ENCODE peak calls at places on chromosomes 6 and 20, in ten cellular contexts. Z is pancreas, R is A549, A is progenitor cell of endocrine pancreas, B is ovary, C is hepatocyte, M is uterus, W is WTC11, T is HFF-Myc, Q is PC-3. V is an unnamed sample.

GRCh38 chr6:150149146-150149545 is 6.3 kb downstream of the PPP1R14C start:
- DNase-seq in Z (no peak), R (no peak), A (no peak), B (no peak), C (no peak), M (no peak), W (no peak), T (no peak), Q (no peak), V (no peak)

GRCh38 chr20:38723982-38724602 is at the start of gene SLC32A1:
- DNase-seq in Z (no peak), R (no peak), A (no peak), B (no peak), C (peak; percentile 34), M (no peak), W (peak; percentile 54), T (no peak), Q (no peak), V (peak; percentile 48)

GRCh38 chr20:14997791-14998190 is 660.4 kb upstream of the FLRT3 start:
- DNase-seq in Z (no peak), R (no peak), A (no peak), B (no peak), C (no peak), M (no peak), W (no peak), T (peak; percentile 72), Q (peak; percentile 92), V (no peak)

GRCh38 chr6:43665376-43665775 is 20.5 kb downstream of the RSPH9 start:
- DNase-seq in Z (no peak), R (no peak), A (no peak), B (no peak), C (no peak), M (no peak), W (no peak), T (no peak), Q (peak; percentile 75), V (no peak)

GRCh38 chr20:46268131-46268611 is 40.1 kb downstream of the CDH22 start:
- DNase-seq in Z (no peak), R (no peak), A (no peak), B (no peak), C (no peak), M (peak; percentile 23), W (no peak), T (no peak), Q (no peak), V (no peak)

GRCh38 chr20:57432480-57432873 is 41.3 kb downstream of the RBM38 start:
- DNase-seq in Z (no peak), R (no peak), A (no peak), B (no peak), C (no peak), M (no peak), W (no peak), T (no peak), Q (no peak), V (no peak)

GRCh38 chr6:166768761-166769160 is 141.7 kb upstream of the RPS6KA2 start:
- DNase-seq in Z (no peak), R (no peak), A (no peak), B (no peak), C (no peak), M (no peak), W (no peak), T (no peak), Q (no peak), V (no peak)

GRCh38 chr6:169971171-169971861 is 219.9 kb downstream of the ERMARD start:
- DNase-seq in Z (peak; percentile 8), R (no peak), A (no peak), B (peak; percentile 11), C (no peak), M (no peak), W (no peak), T (no peak), Q (no peak), V (no peak)

GRCh38 chr6:7153807-7154206 is 46.0 kb downstream of the RREB1 start:
- DNase-seq in Z (no peak), R (no peak), A (no peak), B (no peak), C (no peak), M (no peak), W (no peak), T (no peak), Q (no peak), V (no peak)

GRCh38 chr20:63089051-63089907 is 82.5 kb upstream of the BHLHE23 start:
- DNase-seq in Z (no peak), R (no peak), A (no peak), B (no peak), C (no peak), M (peak; percentile 7), W (peak; percentile 28), T (no peak), Q (peak; percentile 69), V (no peak)

DNA sequence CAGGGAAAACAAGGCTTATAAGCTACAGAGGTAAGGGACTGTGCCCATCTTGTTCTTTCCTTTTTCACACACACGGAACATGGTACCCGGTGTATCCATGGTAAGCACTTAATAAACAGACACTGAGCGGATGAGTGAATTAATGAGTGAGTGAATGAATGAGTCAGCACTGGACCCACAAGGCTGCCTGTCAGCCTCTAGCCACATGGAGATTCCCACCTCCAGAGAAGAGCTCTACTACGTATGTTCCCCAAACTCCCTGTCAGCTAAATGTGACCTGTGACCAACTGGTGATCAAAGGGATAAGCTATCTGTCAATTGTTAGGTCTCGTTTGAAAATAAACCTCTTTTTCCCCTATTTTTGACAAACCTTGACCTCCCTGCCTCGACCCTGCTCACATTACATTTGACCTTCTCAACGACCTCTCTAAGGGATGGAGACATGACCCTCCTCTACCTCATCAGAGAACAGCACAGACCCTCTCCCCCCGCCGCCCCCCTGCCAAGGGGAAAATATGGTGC is 24.5 kb upstream of the TAF8 start:
- DNase-seq in Z (no peak), R (no peak), A (no peak), B (no peak), C (no peak), M (no peak), W (no peak), T (no peak), Q (no peak), V (no peak)
- TF ChIP-seq CTCF in Z (no peak), R (no peak), A (no peak), B (no peak), C (no peak), M (no peak), W (no peak), T (no peak), Q (no peak), V (no peak)

GRCh38 chr6:53294095-53294494 is 54.7 kb downstream of the ELOVL5 start:
- DNase-seq in Z (no peak), R (no peak), A (peak; percentile 21), B (peak; percentile 42), C (no peak), M (no peak), W (peak; percentile 65), T (no peak), Q (no peak), V (no peak)

GRCh38 chr6:53287336-53288225 is 61.2 kb downstream of the ELOVL5 start:
- DNase-seq in Z (no peak), R (no peak), A (no peak), B (no peak), C (no peak), M (no peak), W (no peak), T (no peak), Q (no peak), V (no peak)

GRCh38 chr6:53294611-53295010 is 54.1 kb downstream of the ELOVL5 start:
- DNase-seq in Z (no peak), R (no peak), A (no peak), B (no peak), C (no peak), M (no peak), W (no peak), T (no peak), Q (no peak), V (no peak)

GRCh38 chr6:53293691-53294090 is 55.1 kb downstream of the ELOVL5 start:
- DNase-seq in Z (no peak), R (no peak), A (no peak), B (no peak), C (no peak), M (no peak), W (no peak), T (no peak), Q (no peak), V (no peak)

GRCh38 chr6:53290547-53291510 is 57.9 kb downstream of the ELOVL5 start:
- DNase-seq in Z (no peak), R (no peak), A (no peak), B (no peak), C (no peak), M (no peak), W (no peak), T (no peak), Q (no peak), V (no peak)
- TF ChIP-seq CTCF in Z (no peak), R (no peak), A (no peak), B (no peak), C (no peak), M (no peak), W (no peak), T (no peak), Q (peak; percentile 43), V (no peak)

DNA sequence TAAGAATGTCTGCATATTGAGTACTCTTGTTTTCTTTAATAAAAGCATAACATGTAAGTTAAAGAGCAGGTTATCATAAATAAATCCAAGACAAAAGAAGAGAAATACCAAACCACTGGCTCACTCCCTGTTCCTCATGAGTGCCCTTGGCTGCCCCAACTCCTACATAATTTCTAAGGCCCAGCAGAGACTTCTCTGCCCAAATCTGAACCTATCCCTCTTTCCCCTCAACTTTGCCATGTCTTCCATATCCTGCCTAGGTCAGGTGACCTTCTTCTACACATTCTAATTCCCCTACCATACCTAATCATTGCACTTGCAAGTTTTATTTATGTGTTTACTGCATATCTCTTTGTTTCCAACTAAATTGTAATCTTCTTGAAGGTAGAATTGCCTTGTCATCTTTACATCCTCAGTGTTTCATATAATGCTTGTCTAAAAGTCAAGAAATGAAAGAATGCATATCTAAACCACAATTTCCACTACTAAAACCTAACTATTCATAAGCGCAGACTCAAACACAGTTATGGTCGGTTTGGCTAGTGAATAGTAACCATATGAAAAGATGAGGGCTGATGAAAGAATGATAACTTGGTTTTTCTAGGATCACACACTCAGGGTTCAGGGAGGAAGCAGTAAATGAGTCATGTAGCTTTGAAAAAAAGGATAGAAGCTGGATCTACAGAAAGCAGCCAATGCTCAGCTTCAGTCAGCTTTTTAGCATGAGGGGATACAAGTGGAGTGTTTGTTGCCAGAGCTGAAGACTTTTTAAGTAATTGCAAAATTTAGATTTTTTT is 53.3 kb upstream of the EYA4 start:
- DNase-seq in Z (no peak), R (no peak), A (no peak), B (no peak), C (no peak), M (no peak), W (no peak), T (no peak), Q (peak; percentile 13), V (no peak)
- TF ChIP-seq CTCF in Z (no peak), R (no peak), A (no peak), B (no peak), C (no peak), M (no peak), W (no peak), T (no peak), Q (no peak), V (no peak)

DNA sequence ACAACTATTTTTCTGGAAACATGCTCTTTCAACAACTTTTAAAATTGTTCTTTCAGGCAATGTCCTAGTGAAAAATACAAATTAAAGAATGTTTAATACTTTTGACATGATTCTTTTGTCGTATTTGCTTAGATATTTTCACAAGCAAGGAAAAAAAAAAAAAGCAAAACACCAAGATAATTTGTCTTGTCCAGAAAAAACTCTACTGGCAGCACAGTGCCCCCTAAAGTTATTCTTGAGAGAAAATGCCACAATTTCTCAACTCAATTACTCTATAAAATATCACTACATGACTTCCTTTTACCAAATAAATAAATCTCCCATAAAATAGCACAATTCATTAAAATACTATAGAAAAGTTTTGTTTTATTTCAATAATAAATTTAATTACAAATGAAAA is 652.5 kb upstream of the EPHA7 start:
- DNase-seq in Z (no peak), R (no peak), A (no peak), B (no peak), C (peak; percentile 11), M (no peak), W (no peak), T (no peak), Q (peak; percentile 4), V (no peak)
- TF ChIP-seq CTCF in Z (no peak), R (peak; percentile 14), A (peak; percentile 43), B (no peak), C (peak; percentile 50), M (no peak), W (no peak), T (no peak), Q (peak; percentile 41), V (no peak)

V was measured in GM13977.